ENCODE peak calls at places on chromosomes 2 and 18, in five cellular contexts. X, D, S, J and I are unnamed samples.
A peak's percentile ranks its signal among the peaks of the same experiment; 100 is the strongest.

GRCh38 chr2:120949027-120949956 is 213.6 kb downstream of the GLI2 start:
- DNase-seq in X (peak; percentile 32), D (no peak), S (no peak), J (peak; percentile 59), I (peak; percentile 40)

GRCh38 chr2:236658974-236659757 is 89.5 kb downstream of the ACKR3 start:
- DNase-seq in X (no peak), D (no peak), S (no peak), J (no peak), I (no peak)

GRCh38 chr2:217899231-217900009 is 103.4 kb downstream of the TNS1 start:
- DNase-seq in X (peak; percentile 72), D (no peak), S (peak; percentile 82), J (peak; percentile 76), I (peak; percentile 86)

GRCh38 chr2:62187246-62187645 is 8.7 kb upstream of the B3GNT2 start:
- DNase-seq in X (no peak), D (no peak), S (no peak), J (no peak), I (no peak)

GRCh38 chr2:174603280-174603679 is 5.7 kb upstream of the WIPF1 start:
- DNase-seq in X (peak; percentile 42), D (no peak), S (peak; percentile 37), J (peak; percentile 36), I (peak; percentile 38)

GRCh38 chr2:20067992-20068727 is 16.7 kb upstream of the LAPTM4A start:
- DNase-seq in X (no peak), D (no peak), S (no peak), J (no peak), I (no peak)

GRCh38 chr2:106192752-106193490 is 1.2 kb downstream of the UXS1 start:
- DNase-seq in X (no peak), D (peak; percentile 47), S (peak; percentile 26), J (peak; percentile 49), I (peak; percentile 43)

GRCh38 chr2:37784759-37785149 is 113.3 kb upstream of the CDC42EP3 start:
- DNase-seq in X (no peak), D (no peak), S (no peak), J (no peak), I (no peak)

GRCh38 chr2:231925303-231926179 is 655 bp downstream of the NPPC start:
- DNase-seq in X (peak; percentile 83), D (no peak), S (peak; percentile 84), J (peak; percentile 96), I (peak; percentile 73)

GRCh38 chr2:225630824-225631533 is 231.5 kb downstream of the NYAP2 start:
- DNase-seq in X (no peak), D (no peak), S (no peak), J (no peak), I (no peak)

GRCh38 chr2:191325651-191326365 is 80.6 kb downstream of the MYO1B start:
- DNase-seq in X (no peak), D (no peak), S (no peak), J (no peak), I (no peak)

GRCh38 chr2:229273384-229274338 is 2.6 kb upstream of the PID1 start:
- DNase-seq in X (peak; percentile 16), D (peak; percentile 11), S (peak; percentile 66), J (peak; percentile 79), I (peak; percentile 65)

GRCh38 chr2:200944467-200945394 is 18.7 kb downstream of the ORC2 start:
- DNase-seq in X (no peak), D (no peak), S (no peak), J (no peak), I (peak; percentile 82)

GRCh38 chr2:223000872-223001825 is 50.8 kb upstream of the KCNE4 start:
- DNase-seq in X (no peak), D (no peak), S (no peak), J (no peak), I (no peak)

GRCh38 chr2:118016911-118017310 is 3.0 kb upstream of the CCDC93 start:
- DNase-seq in X (no peak), D (no peak), S (no peak), J (no peak), I (no peak)

GRCh38 chr18:35991696-35992095 is 19.2 kb downstream of the RMP24 start:
- DNase-seq in X (no peak), D (no peak), S (no peak), J (no peak), I (no peak)

GRCh38 chr2:76197842-76198448 is 487.2 kb upstream of the GCFC2 start:
- DNase-seq in X (peak; percentile 11), D (peak; percentile 20), S (peak; percentile 36), J (no peak), I (peak; percentile 72)

GRCh38 chr18:10152475-10152874 is 238.7 kb downstream of the VAPA start:
- DNase-seq in X (no peak), D (no peak), S (no peak), J (no peak), I (no peak)

GRCh38 chr2:71604709-71605085 is 151.3 kb downstream of the DYSF start:
- DNase-seq in X (no peak), D (no peak), S (no peak), J (no peak), I (no peak)

GRCh38 chr18:74281639-74282358 is 10.0 kb downstream of the CYB5A start:
- DNase-seq in X (no peak), D (no peak), S (no peak), J (no peak), I (peak; percentile 81)

GRCh38 chr2:196336715-196337617 is 165.6 kb upstream of the STK17B start:
- DNase-seq in X (peak; percentile 44), D (peak; percentile 12), S (peak; percentile 57), J (peak; percentile 54), I (peak; percentile 10)

GRCh38 chr18:63319383-63320040 is at the start of gene BCL2:
- DNase-seq in X (no peak), D (no peak), S (peak; percentile 32), J (no peak), I (no peak)

GRCh38 chr2:68319397-68320117 is at the start of gene CNRIP1:
- DNase-seq in X (peak; percentile 27), D (no peak), S (peak; percentile 65), J (peak; percentile 87), I (no peak)

GRCh38 chr2:38932586-38932985 is 42.9 kb downstream of the ARHGEF33 start:
- DNase-seq in X (no peak), D (no peak), S (no peak), J (no peak), I (no peak)

GRCh38 chr2:10487144-10488104 is 39.3 kb upstream of the ODC1 start:
- DNase-seq in X (no peak), D (no peak), S (no peak), J (peak; percentile 17), I (peak; percentile 89)

GRCh38 chr2:237697586-237698337 is 70.4 kb downstream of the LRRFIP1 start:
- DNase-seq in X (no peak), D (no peak), S (no peak), J (no peak), I (no peak)

GRCh38 chr2:105779394-105779793 is 34.7 kb downstream of the NCK2 start:
- DNase-seq in X (no peak), D (no peak), S (no peak), J (no peak), I (no peak)

GRCh38 chr2:217830061-217830460 is 172.7 kb downstream of the TNS1 start:
- DNase-seq in X (no peak), D (no peak), S (no peak), J (no peak), I (no peak)

GRCh38 chr2:118246726-118247125 is 158.5 kb downstream of the INSIG2 start:
- DNase-seq in X (no peak), D (no peak), S (no peak), J (no peak), I (no peak)

GRCh38 chr2:120287183-120288015 is 34.7 kb downstream of the RALB start:
- DNase-seq in X (no peak), D (peak; percentile 80), S (no peak), J (no peak), I (no peak)

GRCh38 chr2:162242586-162243304 is 500 bp downstream of the FAP start:
- DNase-seq in X (no peak), D (no peak), S (no peak), J (no peak), I (no peak)

GRCh38 chr18:2547477-2548087 is 23.7 kb downstream of the METTL4 start:
- DNase-seq in X (peak; percentile 33), D (peak; percentile 5), S (peak; percentile 15), J (peak; percentile 46), I (peak; percentile 20)

GRCh38 chr2:186274936-186275575 is 211.0 kb upstream of the ZC3H15 start:
- DNase-seq in X (no peak), D (no peak), S (no peak), J (no peak), I (peak; percentile 27)

GRCh38 chr2:111930875-111931274 is 32.5 kb downstream of the MERTK start:
- DNase-seq in X (no peak), D (peak; percentile 1), S (no peak), J (no peak), I (no peak)
- TF ChIP-seq FOXM1 in X (no peak), D (no peak), S (no peak), J (no peak), I (no peak)

GRCh38 chr18:57353137-57353939 is 981 bp downstream of the ST8SIA3 start:
- DNase-seq in X (no peak), D (no peak), S (no peak), J (peak; percentile 88), I (no peak)
- TF ChIP-seq FOXM1 in X (no peak), D (no peak), S (no peak), J (no peak), I (no peak)

GRCh38 chr18:23378470-23378764 is 74.7 kb upstream of the RIOK3 start:
- DNase-seq in X (no peak), D (no peak), S (no peak), J (no peak), I (no peak)
- TF ChIP-seq FOXM1 in X (no peak), D (no peak), S (no peak), J (no peak), I (no peak)

GRCh38 chr18:11880586-11881304 is 27.4 kb downstream of the MPPE1 start:
- DNase-seq in X (peak; percentile 79), D (no peak), S (no peak), J (no peak), I (no peak)
- TF ChIP-seq FOXM1 in X (no peak), D (no peak), S (no peak), J (no peak), I (no peak)

GRCh38 chr2:56132138-56132537 is 51.7 kb upstream of the CCDC85A start:
- DNase-seq in X (peak; percentile 28), D (no peak), S (peak; percentile 31), J (peak; percentile 39), I (peak; percentile 60)
- TF ChIP-seq FOXM1 in X (no peak), D (no peak), S (no peak), J (no peak), I (no peak)

DNA sequence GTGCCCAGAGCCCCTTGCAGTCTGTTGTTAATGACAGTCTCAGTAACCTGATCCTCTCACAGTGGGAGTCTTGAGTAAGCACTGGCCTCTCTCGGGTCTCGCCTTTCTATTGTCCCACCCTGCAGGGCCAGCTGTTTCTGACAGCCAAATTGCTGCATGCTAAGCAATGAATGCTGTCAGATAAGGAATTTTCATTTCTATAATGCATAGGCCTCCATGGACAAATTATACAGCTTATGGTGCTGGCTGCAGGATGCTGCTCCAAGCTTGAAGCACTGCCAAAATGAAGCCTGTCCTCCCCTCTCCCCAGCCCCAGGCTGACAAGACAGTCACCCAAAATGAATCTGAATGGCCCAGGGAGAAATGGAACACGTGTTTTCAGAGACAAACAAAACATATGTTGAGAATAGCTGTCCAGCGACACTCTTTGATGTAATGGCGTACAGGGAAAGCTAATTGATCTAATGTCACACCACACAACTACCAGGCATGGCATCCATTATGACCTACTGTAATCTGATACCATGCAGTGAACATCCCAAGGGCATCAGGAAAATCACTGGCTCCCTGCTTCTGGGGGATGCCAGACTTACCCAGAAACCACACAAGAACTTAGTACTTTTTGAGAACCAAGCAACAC is 36.8 kb downstream of the ACVR1 start:
- DNase-seq in X (peak; percentile 65), D (no peak), S (peak; percentile 82), J (peak; percentile 63), I (peak; percentile 70)
- TF ChIP-seq FOXM1 in X (no peak), D (no peak), S (no peak), J (no peak), I (no peak)